ENCODE peak calls at places on chromosomes 16 and 17, in five cellular contexts. W is stimulated activated CD8-positive, alpha-beta memory T cell treated with anti-CD3 and anti-CD28 coated beads, Interleukin-7, amount 100 ng/mL, for 1 hour; R is central memory CD4-positive, alpha-beta T cell; K is PC-9; O is tibial nerve. D is an unnamed sample.

GRCh38 chr17:57461082-57461481 is 204.8 kb downstream of the MSI2 start:
- DNase-seq in W (no peak), R (no peak), K (no peak), O (no peak), D (peak; percentile 44)

GRCh38 chr17:74008196-74008595 is 195.3 kb upstream of the RPL38 start:
- DNase-seq in W (no peak), R (no peak), K (no peak), O (no peak), D (no peak)

GRCh38 chr17:81252336-81253329 is 13.5 kb downstream of the NDUFAF8 start:
- DNase-seq in W (no peak), R (no peak), K (no peak), O (no peak), D (no peak)

GRCh38 chr17:44209786-44210341 is 9.6 kb downstream of the UBTF start:
- DNase-seq in W (no peak), R (no peak), K (no peak), O (no peak), D (no peak)

GRCh38 chr17:39660011-39660360 is 5.2 kb upstream of the TCAP start:
- DNase-seq in W (no peak), R (no peak), K (no peak), O (no peak), D (no peak)

GRCh38 chr16:30894540-30895368 is 877 bp upstream of the BCL7C start:
- DNase-seq in W (no peak), R (peak; percentile 11), K (no peak), O (no peak), D (no peak)

GRCh38 chr16:75289189-75289588 is 37.8 kb upstream of the BCAR1 start:
- DNase-seq in W (no peak), R (no peak), K (no peak), O (no peak), D (peak; percentile 68)

GRCh38 chr16:27920391-27920891 is 143.1 kb downstream of the GSG1L start:
- DNase-seq in W (no peak), R (no peak), K (peak; percentile 18), O (no peak), D (no peak)

GRCh38 chr17:58331815-58332719 is 3.5 kb upstream of the TSPOAP1 start:
- DNase-seq in W (peak; percentile 83), R (peak; percentile 80), K (no peak), O (peak; percentile 52), D (no peak)

GRCh38 chr16:61024180-61024900 is 1011.9 kb downstream of the CDH8 start:
- DNase-seq in W (no peak), R (no peak), K (no peak), O (no peak), D (no peak)

GRCh38 chr17:8155341-8156173 is 3.4 kb upstream of the PER1 start:
- DNase-seq in W (no peak), R (peak; percentile 37), K (no peak), O (peak; percentile 40), D (no peak)

GRCh38 chr16:23152386-23153178 is 3.3 kb upstream of the USP31 start:
- DNase-seq in W (no peak), R (no peak), K (no peak), O (no peak), D (no peak)

GRCh38 chr16:14013571-14014283 is 57.4 kb upstream of the MRTFB start:
- DNase-seq in W (no peak), R (no peak), K (peak; percentile 17), O (peak; percentile 70), D (peak; percentile 96)

GRCh38 chr16:11229906-11230305 is 26.1 kb downstream of the SOCS1 start:
- DNase-seq in W (no peak), R (no peak), K (peak; percentile 65), O (no peak), D (no peak)

GRCh38 chr16:49524578-49525315 is 151.1 kb downstream of the C16orf78 start:
- DNase-seq in W (no peak), R (no peak), K (no peak), O (no peak), D (no peak)

GRCh38 chr16:4392382-4393242 is 21.0 kb downstream of the VASN start:
- DNase-seq in W (no peak), R (no peak), K (peak; percentile 90), O (no peak), D (peak; percentile 85)

GRCh38 chr17:43669971-43670644 is 8.4 kb upstream of the MEOX1 start:
- DNase-seq in W (no peak), R (no peak), K (peak; percentile 78), O (no peak), D (no peak)

GRCh38 chr17:32609085-32609484 is 122.3 kb downstream of the CDK5R1 start:
- DNase-seq in W (peak; percentile 36), R (peak; percentile 61), K (peak; percentile 63), O (peak; percentile 8), D (peak; percentile 41)

GRCh38 chr17:42436401-42436800 is 13.3 kb upstream of the CAVIN1 start:
- DNase-seq in W (no peak), R (no peak), K (no peak), O (peak; percentile 71), D (peak; percentile 91)

GRCh38 chr17:54902611-54903010 is 2.0 kb downstream of the TOM1L1 start:
- DNase-seq in W (no peak), R (no peak), K (no peak), O (no peak), D (peak; percentile 5)

GRCh38 chr16:69338557-69339288 is 641 bp downstream of the COG8 start:
- DNase-seq in W (no peak), R (no peak), K (no peak), O (no peak), D (no peak)

GRCh38 chr16:55809851-55810250 is 23.0 kb downstream of the CES1 start:
- DNase-seq in W (no peak), R (no peak), K (no peak), O (no peak), D (no peak)

GRCh38 chr17:82831041-82831817 is 8.6 kb downstream of the ZNF750 start:
- DNase-seq in W (no peak), R (no peak), K (no peak), O (no peak), D (no peak)

GRCh38 chr16:64687796-64688195 is 434.1 kb downstream of the CDH11 start:
- DNase-seq in W (no peak), R (no peak), K (no peak), O (no peak), D (peak; percentile 3)

GRCh38 chr16:29806641-29807425 is 504 bp downstream of the MAZ start:
- DNase-seq in W (no peak), R (no peak), K (peak; percentile 78), O (no peak), D (peak; percentile 47)